ENCODE peak calls at places on chromosomes 12 and 14, in four cellular contexts. One of them, this sample, is unnamed.
A peak's percentile ranks its signal among the peaks of the same experiment; 100 is the strongest.

GRCh38 chr14:102568115-102568614 is 24.3 kb upstream of the RCOR1 start:
- DNase-seq in tibial artery: no peak
- DNase-seq in H9: peak; percentile 87
- DNase-seq in SK-N-SH: no peak
- DNase-seq in this sample: no peak

GRCh38 chr12:29738416-29738815 is 45.3 kb downstream of the TMTC1 start:
- DNase-seq in tibial artery: no peak
- DNase-seq in H9: no peak
- DNase-seq in SK-N-SH: no peak
- DNase-seq in this sample: no peak

GRCh38 chr12:18135509-18135908 is 45.5 kb upstream of the RERGL start:
- DNase-seq in tibial artery: no peak
- DNase-seq in H9: no peak
- DNase-seq in SK-N-SH: no peak
- DNase-seq in this sample: no peak

GRCh38 chr14:105847400-105847799 is 321.0 kb downstream of the TMEM121 start:
- DNase-seq in tibial artery: peak; percentile 7
- DNase-seq in H9: no peak
- DNase-seq in SK-N-SH: no peak
- DNase-seq in this sample: no peak

GRCh38 chr12:92440072-92440471 is 262.7 kb upstream of the PLEKHG7 start:
- DNase-seq in tibial artery: no peak
- DNase-seq in H9: no peak
- DNase-seq in SK-N-SH: no peak
- DNase-seq in this sample: no peak

GRCh38 chr14:73500360-73500759 is 9.6 kb downstream of the RIOX1 start:
- DNase-seq in tibial artery: no peak
- DNase-seq in H9: no peak
- DNase-seq in SK-N-SH: no peak
- DNase-seq in this sample: no peak

GRCh38 chr14:64800000-64800399 is 79.7 kb downstream of the SPTB start:
- DNase-seq in tibial artery: no peak
- DNase-seq in H9: peak; percentile 49
- DNase-seq in SK-N-SH: peak; percentile 50
- DNase-seq in this sample: no peak

GRCh38 chr12:30755395-30755762 is 628 bp upstream of the CAPRIN2 start:
- DNase-seq in tibial artery: no peak
- DNase-seq in H9: no peak
- DNase-seq in SK-N-SH: no peak
- DNase-seq in this sample: no peak

GRCh38 chr14:31124197-31124596 is 83.4 kb downstream of the HECTD1 start:
- DNase-seq in tibial artery: no peak
- DNase-seq in H9: no peak
- DNase-seq in SK-N-SH: no peak
- DNase-seq in this sample: no peak

GRCh38 chr14:67396381-67396965 is 15.5 kb downstream of the PLEK2 start:
- DNase-seq in tibial artery: no peak
- DNase-seq in H9: no peak
- DNase-seq in SK-N-SH: no peak
- DNase-seq in this sample: no peak

GRCh38 chr12:1797011-1797901 is 23.1 kb upstream of the LRTM2 start:
- DNase-seq in tibial artery: no peak
- DNase-seq in H9: peak; percentile 56
- DNase-seq in SK-N-SH: peak; percentile 33
- DNase-seq in this sample: peak; percentile 68

GRCh38 chr12:131753757-131754156 is 42.9 kb downstream of the SFSWAP start:
- DNase-seq in tibial artery: no peak
- DNase-seq in H9: peak; percentile 31
- DNase-seq in SK-N-SH: no peak
- DNase-seq in this sample: no peak

GRCh38 chr12:78236264-78236663 is 405.6 kb downstream of the NAV3 start:
- DNase-seq in tibial artery: no peak
- DNase-seq in H9: no peak
- DNase-seq in SK-N-SH: no peak
- DNase-seq in this sample: no peak

GRCh38 chr14:26199599-26200370 is 398.0 kb downstream of the NOVA1 start:
- DNase-seq in tibial artery: no peak
- DNase-seq in H9: no peak
- DNase-seq in SK-N-SH: no peak
- DNase-seq in this sample: no peak

GRCh38 chr14:98118749-98119148 is 1153.2 kb downstream of the BCL11B start:
- DNase-seq in tibial artery: no peak
- DNase-seq in H9: no peak
- DNase-seq in SK-N-SH: no peak
- DNase-seq in this sample: no peak

GRCh38 chr12:131090254-131091210 is 136.8 kb downstream of the ADGRD1 start:
- DNase-seq in tibial artery: no peak
- DNase-seq in H9: peak; percentile 20
- DNase-seq in SK-N-SH: no peak
- DNase-seq in this sample: no peak

GRCh38 chr12:20527396-20528154 is 159.2 kb downstream of the PDE3A start:
- DNase-seq in tibial artery: no peak
- DNase-seq in H9: no peak
- DNase-seq in SK-N-SH: no peak
- DNase-seq in this sample: no peak

GRCh38 chr14:54331516-54331915 is 65.3 kb upstream of the CDKN3 start:
- DNase-seq in tibial artery: no peak
- DNase-seq in H9: no peak
- DNase-seq in SK-N-SH: no peak
- DNase-seq in this sample: no peak

GRCh38 chr14:35248476-35248788 is 43.8 kb upstream of the PSMA6 start:
- DNase-seq in tibial artery: no peak
- DNase-seq in H9: no peak
- DNase-seq in SK-N-SH: no peak
- DNase-seq in this sample: no peak

GRCh38 chr12:43937947-43938346 is 102.1 kb downstream of the TMEM117 start:
- DNase-seq in tibial artery: no peak
- DNase-seq in H9: peak; percentile 35
- DNase-seq in SK-N-SH: peak; percentile 25
- DNase-seq in this sample: no peak

GRCh38 chr12:107512391-107512790 is 173.2 kb upstream of the PWP1 start:
- DNase-seq in tibial artery: peak; percentile 47
- DNase-seq in H9: no peak
- DNase-seq in SK-N-SH: no peak
- DNase-seq in this sample: no peak

GRCh38 chr12:34402228-34402898 is 380.1 kb downstream of the ALG10 start:
- DNase-seq in tibial artery: peak; percentile 11
- DNase-seq in H9: peak; percentile 15
- DNase-seq in SK-N-SH: no peak
- DNase-seq in this sample: no peak

GRCh38 chr14:24634158-24634557 is at the start of gene GZMB:
- DNase-seq in tibial artery: no peak
- DNase-seq in H9: no peak
- DNase-seq in SK-N-SH: no peak
- DNase-seq in this sample: no peak

GRCh38 chr12:99935608-99936007 is 49.1 kb downstream of the ANKS1B start:
- DNase-seq in tibial artery: no peak
- DNase-seq in H9: no peak
- DNase-seq in SK-N-SH: no peak
- DNase-seq in this sample: no peak

GRCh38 chr12:69239286-69239921 is at the start of gene CPSF6:
- DNase-seq in tibial artery: peak; percentile 93
- DNase-seq in H9: peak; percentile 98
- DNase-seq in SK-N-SH: peak; percentile 97
- DNase-seq in this sample: peak; percentile 96

GRCh38 chr12:69240625-69240984 is 1.2 kb downstream of the CPSF6 start:
- DNase-seq in tibial artery: no peak
- DNase-seq in H9: no peak
- DNase-seq in SK-N-SH: peak; percentile 25
- DNase-seq in this sample: peak; percentile 42

GRCh38 chr12:69241444-69242092 is 2.2 kb downstream of the CPSF6 start:
- DNase-seq in tibial artery: no peak
- DNase-seq in H9: no peak
- DNase-seq in SK-N-SH: no peak
- DNase-seq in this sample: no peak

GRCh38 chr12:69238589-69239285 is 632 bp upstream of the CPSF6 start:
- DNase-seq in tibial artery: no peak
- DNase-seq in H9: no peak
- DNase-seq in SK-N-SH: no peak
- DNase-seq in this sample: no peak

DNA sequence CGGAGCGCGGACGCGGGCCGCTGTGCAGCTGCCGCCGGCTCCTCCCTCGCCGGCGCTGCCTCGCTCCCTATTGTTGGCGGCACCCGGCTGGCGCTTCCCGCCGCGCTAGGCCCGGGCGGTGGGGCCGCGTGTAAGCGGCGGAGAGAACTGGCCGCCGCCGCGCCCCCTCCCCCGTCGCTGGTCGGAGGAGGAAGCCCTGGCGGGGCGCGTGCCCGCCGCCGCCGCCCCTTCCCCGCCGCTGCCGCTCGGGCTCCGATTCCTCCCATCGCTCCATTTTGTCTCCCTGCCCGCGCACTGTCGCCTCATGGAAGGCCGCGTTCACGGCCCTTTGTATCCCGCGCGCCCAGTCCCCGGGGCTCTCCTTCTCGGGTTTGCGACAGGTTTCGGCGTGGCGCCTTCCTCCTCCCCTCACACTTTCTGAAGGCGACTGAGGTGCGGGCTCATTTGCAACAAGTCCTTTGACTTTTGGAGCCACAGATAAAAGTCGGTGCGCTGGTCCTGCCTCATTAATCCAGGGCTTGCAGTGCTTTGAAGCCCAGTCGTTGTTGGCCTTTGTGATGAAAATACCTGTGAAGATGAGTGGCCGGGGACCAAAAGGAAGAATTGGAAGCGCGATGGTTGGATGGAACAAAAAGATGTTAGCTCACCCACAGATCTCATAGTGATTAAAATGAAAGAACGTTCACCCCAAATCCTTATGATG is 704 bp downstream of the CPSF6 start:
- DNase-seq in tibial artery: peak; percentile 51
- DNase-seq in H9: peak; percentile 56
- DNase-seq in SK-N-SH: peak; percentile 75
- DNase-seq in this sample: peak; percentile 53
- TF ChIP-seq CTCF in tibial artery: no peak
- TF ChIP-seq CTCF in H9: no peak
- TF ChIP-seq CTCF in SK-N-SH: no peak
- TF ChIP-seq CTCF in this sample: no peak

DNA sequence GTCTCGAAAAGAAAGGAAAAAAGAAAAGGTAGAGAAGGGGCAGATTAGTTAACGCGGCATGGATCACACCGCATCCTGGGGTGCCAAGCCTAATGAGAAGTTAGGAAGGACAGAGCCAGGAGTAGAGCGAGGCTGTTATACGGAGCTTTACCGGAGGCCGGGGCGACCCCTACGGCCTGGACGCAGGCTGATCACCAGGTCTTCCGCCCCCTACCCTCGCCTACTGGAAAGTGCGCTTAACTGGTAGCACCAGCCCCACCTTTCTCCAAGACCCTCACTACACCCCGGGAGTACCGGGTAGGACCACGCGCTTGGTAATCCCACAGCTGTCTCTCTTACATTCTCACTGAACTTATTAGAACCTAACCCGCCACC is 33.8 kb downstream of the WBP11 start:
- DNase-seq in tibial artery: no peak
- DNase-seq in H9: peak; percentile 87
- DNase-seq in SK-N-SH: peak; percentile 59
- DNase-seq in this sample: peak; percentile 19
- TF ChIP-seq CTCF in tibial artery: no peak
- TF ChIP-seq CTCF in H9: no peak
- TF ChIP-seq CTCF in SK-N-SH: no peak
- TF ChIP-seq CTCF in this sample: no peak

GRCh38 chr12:56317675-56318074 is 1.9 kb upstream of the CNPY2 start:
- DNase-seq in tibial artery: no peak
- DNase-seq in H9: no peak
- DNase-seq in SK-N-SH: no peak
- DNase-seq in this sample: no peak
- TF ChIP-seq CTCF in tibial artery: no peak
- TF ChIP-seq CTCF in H9: peak; percentile 61
- TF ChIP-seq CTCF in SK-N-SH: no peak
- TF ChIP-seq CTCF in this sample: no peak

GRCh38 chr14:100645200-100645985 is 58.2 kb upstream of the BEGAIN start:
- DNase-seq in tibial artery: peak; percentile 84
- DNase-seq in H9: peak; percentile 92
- DNase-seq in SK-N-SH: peak; percentile 84
- DNase-seq in this sample: peak; percentile 89
- TF ChIP-seq CTCF in tibial artery: peak; percentile 35
- TF ChIP-seq CTCF in H9: peak; percentile 90
- TF ChIP-seq CTCF in SK-N-SH: peak; percentile 53
- TF ChIP-seq CTCF in this sample: peak; percentile 65

DNA sequence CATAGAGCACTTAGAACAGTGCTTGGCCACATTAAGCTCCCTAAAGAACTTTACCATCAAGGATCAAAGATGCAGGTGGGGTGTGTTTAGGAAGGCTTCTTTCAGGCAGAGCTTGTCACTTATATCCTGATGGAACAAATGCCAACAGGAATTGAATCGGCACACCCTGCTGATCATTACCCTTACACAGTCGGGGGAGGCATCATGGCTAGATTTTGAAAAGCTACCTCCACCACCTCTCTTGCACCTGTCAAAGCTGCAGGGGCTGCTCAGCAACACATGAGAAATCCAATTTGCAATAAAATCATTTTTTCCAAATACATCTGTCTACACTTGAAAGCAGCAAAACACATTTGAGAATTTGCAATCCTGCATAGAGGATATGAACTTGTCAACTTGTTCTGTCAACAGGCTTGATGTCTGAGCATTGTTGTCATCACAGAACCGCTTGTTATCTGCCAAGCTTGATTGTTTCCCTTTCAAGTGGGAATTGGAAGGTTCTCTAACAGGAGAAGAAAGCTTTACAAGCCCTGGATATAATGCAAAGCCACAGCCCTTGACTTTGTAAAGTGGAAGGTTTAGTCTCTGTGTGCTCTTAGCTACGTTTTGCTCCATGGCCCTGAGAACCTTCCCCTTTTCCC is 24.6 kb upstream of the TRIM9 start:
- DNase-seq in tibial artery: no peak
- DNase-seq in H9: no peak
- DNase-seq in SK-N-SH: no peak
- DNase-seq in this sample: no peak
- TF ChIP-seq CTCF in tibial artery: no peak
- TF ChIP-seq CTCF in H9: no peak
- TF ChIP-seq CTCF in SK-N-SH: no peak
- TF ChIP-seq CTCF in this sample: no peak

GRCh38 chr12:53645191-53645590 is 19.0 kb upstream of the ATF7 start:
- DNase-seq in tibial artery: no peak
- DNase-seq in H9: no peak
- DNase-seq in SK-N-SH: no peak
- DNase-seq in this sample: no peak
- TF ChIP-seq CTCF in tibial artery: no peak
- TF ChIP-seq CTCF in H9: no peak
- TF ChIP-seq CTCF in SK-N-SH: no peak
- TF ChIP-seq CTCF in this sample: no peak

DNA sequence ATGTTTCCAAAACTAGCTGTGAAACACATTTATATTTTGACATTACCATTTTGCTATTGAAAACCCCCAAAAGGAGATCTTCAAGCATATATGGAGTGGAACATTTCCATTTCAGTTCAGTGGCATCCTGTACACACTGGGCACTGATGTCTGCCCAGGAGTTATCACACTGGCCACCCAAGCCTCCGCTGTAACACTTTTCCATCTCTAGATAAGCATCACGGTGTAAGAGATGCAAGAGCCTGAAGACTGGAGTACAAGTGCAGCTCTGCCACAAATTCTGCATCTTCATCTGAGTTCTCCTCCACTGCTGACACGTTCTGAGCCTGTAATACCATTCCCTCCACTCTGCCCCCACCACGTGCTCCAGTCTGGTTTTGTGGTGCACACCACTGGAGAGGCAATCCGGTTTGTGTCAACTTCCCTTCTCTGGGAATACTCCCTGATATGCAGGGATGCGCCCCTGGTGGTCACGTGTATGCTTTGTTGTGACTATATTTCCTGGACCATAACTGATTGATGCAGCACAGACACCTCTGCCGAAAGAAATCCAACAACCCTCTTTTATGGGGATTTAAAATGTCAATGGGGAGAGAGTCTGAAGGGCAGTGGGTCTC is 12.7 kb downstream of the SPTLC2 start:
- DNase-seq in tibial artery: peak; percentile 58
- DNase-seq in H9: no peak
- DNase-seq in SK-N-SH: peak; percentile 78
- DNase-seq in this sample: no peak
- TF ChIP-seq CTCF in tibial artery: no peak
- TF ChIP-seq CTCF in H9: peak; percentile 40
- TF ChIP-seq CTCF in SK-N-SH: peak; percentile 66
- TF ChIP-seq CTCF in this sample: peak; percentile 6

This sample was measured in GM20000.